ENCODE peak calls at places on chromosomes 13 and 19, in six cellular contexts. Y is stimulated activated CD4-positive, alpha-beta T cell treated with anti-CD3 and anti-CD28 coated beads, TNF-alpha, amount 100 ng/mL, for 48 hours; E is activated CD4-positive, CD25-positive, alpha-beta regulatory T cell treated with anti-CD3 and anti-CD28 coated beads, Interleukin-2, amount 50 U/mL, for 16 hours; C is COR-L47; M is AG08396; F is RWPE1. S is an unnamed sample.

GRCh38 chr13:59374720-59375119 is 789.0 kb downstream of the DIAPH3 start:
- DNase-seq in Y (no peak), E (no peak), C (no peak), M (no peak), F (no peak), S (no peak)

GRCh38 chr19:17513801-17514200 is 2.4 kb downstream of the PGLS start:
- DNase-seq in Y (no peak), E (no peak), C (no peak), M (no peak), F (peak), S (no peak)

GRCh38 chr19:17393914-17394313 is at the start of gene CCDC194:
- DNase-seq in Y (no peak), E (no peak), C (no peak), M (no peak), F (no peak), S (no peak)

GRCh38 chr19:7550987-7551761 is 15.7 kb downstream of the PNPLA6 start:
- DNase-seq in Y (no peak), E (no peak), C (peak), M (peak), F (peak), S (no peak)

GRCh38 chr19:13526552-13526951 is 20.3 kb upstream of the CACNA1A start:
- DNase-seq in Y (no peak), E (no peak), C (no peak), M (no peak), F (no peak), S (peak)

GRCh38 chr13:24868874-24869273 is 104.9 kb downstream of the RNF17 start:
- DNase-seq in Y (no peak), E (no peak), C (no peak), M (no peak), F (no peak), S (no peak)

GRCh38 chr19:19662344-19662743 is 1.1 kb downstream of the ATP13A1 start:
- DNase-seq in Y (no peak), E (no peak), C (no peak), M (no peak), F (no peak), S (no peak)

GRCh38 chr19:14673088-14673487 is 1.6 kb downstream of the ADGRE3 start:
- DNase-seq in Y (no peak), E (no peak), C (no peak), M (no peak), F (no peak), S (no peak)

GRCh38 chr13:32840840-32841713 is 175.1 kb upstream of the KL start:
- DNase-seq in Y (no peak), E (no peak), C (peak), M (no peak), F (no peak), S (no peak)

GRCh38 chr13:74868044-74868443 is 613.9 kb downstream of the TBC1D4 start:
- DNase-seq in Y (no peak), E (no peak), C (no peak), M (no peak), F (peak), S (no peak)

GRCh38 chr13:50081106-50081898 is 66.1 kb downstream of the KCNRG start:
- DNase-seq in Y (peak), E (peak), C (peak), M (peak), F (no peak), S (no peak)

GRCh38 chr13:113895436-113895835 is 31.6 kb upstream of the GAS6 start:
- DNase-seq in Y (no peak), E (no peak), C (no peak), M (no peak), F (no peak), S (no peak)

GRCh38 chr13:26529441-26529840 is 28.0 kb upstream of the WASF3 start:
- DNase-seq in Y (no peak), E (no peak), C (no peak), M (peak), F (peak), S (peak)

GRCh38 chr19:44608391-44608821 is 5.0 kb upstream of the IGSF23 start:
- DNase-seq in Y (no peak), E (no peak), C (peak), M (no peak), F (no peak), S (no peak)

GRCh38 chr13:93227906-93228801 is 1.5 kb downstream of the GPC6 start:
- DNase-seq in Y (no peak), E (no peak), C (peak), M (peak), F (no peak), S (peak)

GRCh38 chr19:2495130-2495641 is 19.3 kb downstream of the GADD45B start:
- DNase-seq in Y (no peak), E (no peak), C (peak), M (peak), F (peak), S (no peak)

GRCh38 chr13:33033361-33033812 is 17.2 kb downstream of the KL start:
- DNase-seq in Y (no peak), E (no peak), C (no peak), M (no peak), F (no peak), S (no peak)

GRCh38 chr19:44705502-44706010 is 6.6 kb downstream of the CEACAM16 start:
- DNase-seq in Y (no peak), E (no peak), C (no peak), M (no peak), F (no peak), S (no peak)

GRCh38 chr13:109569938-109570711 is 216.3 kb downstream of the IRS2 start:
- DNase-seq in Y (peak), E (no peak), C (no peak), M (no peak), F (no peak), S (no peak)

GRCh38 chr13:78372581-78372980 is 230.8 kb downstream of the POU4F1 start:
- DNase-seq in Y (no peak), E (no peak), C (no peak), M (no peak), F (no peak), S (peak)

GRCh38 chr13:93810264-93810663 is 583.7 kb downstream of the GPC6 start:
- DNase-seq in Y (no peak), E (no peak), C (no peak), M (no peak), F (no peak), S (no peak)

GRCh38 chr13:50277127-50277526 is 261.9 kb downstream of the KCNRG start:
- DNase-seq in Y (no peak), E (no peak), C (no peak), M (no peak), F (peak), S (no peak)

GRCh38 chr19:35247526-35248309 is 1.1 kb upstream of the LSR start:
- DNase-seq in Y (peak), E (no peak), C (peak), M (no peak), F (peak), S (no peak)